ENCODE peak calls at places on chromosomes 5 and 9, in eight cellular contexts. D is mesenteric fat pad, F is ACHN, B is nephron progenitor cell, V is epithelial cell of prostate, Y is mesenchymal stem cell, X is NCI-H510A treated with DMSO at 0.1 percent for 48 hours, O is GM23338. J is an unnamed sample.

GRCh38 chr9:95017062-95017461 is 290.6 kb downstream of the AOPEP start:
- DNase-seq in O (no peak), Y (no peak), X (no peak), D (no peak), B (no peak), V (no peak), F (no peak), J (no peak)

GRCh38 chr5:175873090-175873454 is 1.7 kb downstream of the CPLX2 start:
- DNase-seq in D (no peak), B (peak), F (peak), Y (no peak), X (peak), O (peak), V (no peak), J (no peak)

GRCh38 chr5:181261320-181262085 is 560 bp upstream of the TRIM52 start:
- DNase-seq in V (no peak), O (peak), D (no peak), X (no peak), F (peak), B (peak), Y (peak), J (peak)

GRCh38 chr9:133101356-133102189 is 19.5 kb downstream of the RALGDS start:
- DNase-seq in O (no peak), Y (no peak), D (no peak), X (no peak), B (no peak), V (no peak), F (no peak), J (no peak)

GRCh38 chr5:168656633-168657032 is 77.5 kb upstream of the PANK3 start:
- DNase-seq in X (no peak), O (no peak), V (peak), Y (peak), B (no peak), F (no peak), D (no peak), J (no peak)

GRCh38 chr9:113511856-113512761 is 48.6 kb downstream of the RGS3 start:
- DNase-seq in D (no peak), B (no peak), X (no peak), F (peak), Y (peak), O (no peak), V (no peak), J (no peak)

GRCh38 chr9:89497181-89497963 is 541 bp downstream of the SEMA4D start:
- DNase-seq in V (no peak), X (no peak), B (peak), Y (no peak), D (no peak), F (no peak), O (peak), J (no peak)

GRCh38 chr5:32076699-32077695 is 97.1 kb downstream of the GOLPH3 start:
- DNase-seq in B (peak), X (peak), D (peak), Y (peak), F (peak), O (peak), V (no peak), J (no peak)

GRCh38 chr9:19484699-19485098 is 75.9 kb downstream of the ACER2 start:
- DNase-seq in Y (no peak), B (no peak), F (no peak), V (no peak), D (no peak), X (no peak), O (no peak), J (no peak)

GRCh38 chr5:116576043-116576713 is 1.6 kb upstream of the SEMA6A start:
- DNase-seq in D (no peak), Y (peak), O (peak), V (no peak), B (peak), X (peak), F (peak), J (no peak)

GRCh38 chr5:135333737-135334515 is 65.1 kb downstream of the MACROH2A1 start:
- DNase-seq in X (no peak), O (no peak), F (no peak), V (no peak), Y (no peak), D (no peak), B (no peak), J (no peak)

GRCh38 chr5:149310488-149310887 is 34.8 kb upstream of the GRPEL2 start:
- DNase-seq in X (no peak), B (no peak), V (no peak), Y (no peak), F (no peak), O (no peak), D (no peak), J (no peak)

GRCh38 chr5:176415240-176416122 is 858 bp downstream of the CLTB start:
- DNase-seq in X (no peak), O (peak), B (no peak), F (peak), Y (peak), V (no peak), D (no peak), J (peak)

GRCh38 chr9:69971643-69972449 is 71.8 kb upstream of the MAMDC2 start:
- DNase-seq in V (no peak), Y (peak), D (no peak), O (peak), F (peak), B (peak), X (peak), J (peak)

GRCh38 chr5:115349001-115349817 is 52.8 kb upstream of the CCDC112 start:
- DNase-seq in D (no peak), Y (peak), X (peak), V (peak), F (peak), B (no peak), O (no peak), J (peak)

GRCh38 chr9:101443358-101443757 is 7.8 kb upstream of the ALDOB start:
- DNase-seq in D (no peak), V (no peak), F (no peak), Y (no peak), B (no peak), O (no peak), X (no peak), J (no peak)